ENCODE peak calls at places on chromosomes 2 and 18, in four cellular contexts. A is HepG2, V is HCT116, S is K562. P is an unnamed sample.

GRCh38 chr18:76491436-76491800 is 3.6 kb downstream of the ZNF516 start:
- DNase-seq in A (peak), V (no peak), S (peak), P (no peak)

GRCh38 chr2:100242891-100243670 is 79.2 kb downstream of the LONRF2 start:
- DNase-seq in A (peak), V (peak), S (peak), P (peak)

GRCh38 chr2:212998629-212999359 is 152.6 kb downstream of the IKZF2 start:
- DNase-seq in A (no peak), V (no peak), S (no peak), P (no peak)

GRCh38 chr2:64263315-64263714 is 119.1 kb upstream of the PELI1 start:
- DNase-seq in A (no peak), V (no peak), S (no peak), P (no peak)

GRCh38 chr2:188042412-188042811 is 249.3 kb upstream of the GULP1 start:
- DNase-seq in A (no peak), V (no peak), S (no peak), P (no peak)

GRCh38 chr18:48023334-48024008 is 93.0 kb upstream of the SMAD2 start:
- DNase-seq in A (peak), V (peak), S (peak), P (no peak)

GRCh38 chr2:233481368-233482142 is 85.0 kb downstream of the USP40 start:
- DNase-seq in A (no peak), V (no peak), S (no peak), P (no peak)

GRCh38 chr2:140975237-140975636 is 1155.6 kb downstream of the LRP1B start:
- DNase-seq in A (no peak), V (no peak), S (no peak), P (no peak)

GRCh38 chr2:64177315-64177714 is 33.1 kb upstream of the PELI1 start:
- DNase-seq in A (no peak), V (no peak), S (no peak), P (no peak)

GRCh38 chr2:134120160-134120717 is 133.6 kb upstream of the MGAT5 start:
- DNase-seq in A (no peak), V (no peak), S (peak), P (peak)

GRCh38 chr2:196500686-196501431 is 138.7 kb upstream of the CCDC150 start:
- DNase-seq in A (no peak), V (no peak), S (peak), P (no peak)

GRCh38 chr2:40034198-40034597 is 255.1 kb upstream of the THUMPD2 start:
- DNase-seq in A (no peak), V (no peak), S (no peak), P (no peak)

GRCh38 chr2:190846746-190847145 is 33.9 kb upstream of the GLS start:
- DNase-seq in A (peak), V (no peak), S (no peak), P (no peak)

GRCh38 chr2:120231564-120231973 is 8.4 kb upstream of the TMEM185B start:
- DNase-seq in A (no peak), V (no peak), S (no peak), P (no peak)
- TF ChIP-seq YY1 in A (no peak), V (no peak), S (no peak), P (no peak)

GRCh38 chr2:130726614-130727180 is 2.2 kb upstream of the GPR148 start:
- DNase-seq in A (no peak), V (no peak), S (no peak), P (no peak)

GRCh38 chr2:130729311-130730299 is 735 bp downstream of the GPR148 start:
- DNase-seq in A (no peak), V (no peak), S (no peak), P (no peak)

GRCh38 chr2:130728007-130728454 is 839 bp upstream of the GPR148 start:
- DNase-seq in A (no peak), V (no peak), S (no peak), P (no peak)

GRCh38 chr2:130728549-130729310 is at the start of gene GPR148:
- DNase-seq in A (no peak), V (no peak), S (no peak), P (no peak)

DNA sequence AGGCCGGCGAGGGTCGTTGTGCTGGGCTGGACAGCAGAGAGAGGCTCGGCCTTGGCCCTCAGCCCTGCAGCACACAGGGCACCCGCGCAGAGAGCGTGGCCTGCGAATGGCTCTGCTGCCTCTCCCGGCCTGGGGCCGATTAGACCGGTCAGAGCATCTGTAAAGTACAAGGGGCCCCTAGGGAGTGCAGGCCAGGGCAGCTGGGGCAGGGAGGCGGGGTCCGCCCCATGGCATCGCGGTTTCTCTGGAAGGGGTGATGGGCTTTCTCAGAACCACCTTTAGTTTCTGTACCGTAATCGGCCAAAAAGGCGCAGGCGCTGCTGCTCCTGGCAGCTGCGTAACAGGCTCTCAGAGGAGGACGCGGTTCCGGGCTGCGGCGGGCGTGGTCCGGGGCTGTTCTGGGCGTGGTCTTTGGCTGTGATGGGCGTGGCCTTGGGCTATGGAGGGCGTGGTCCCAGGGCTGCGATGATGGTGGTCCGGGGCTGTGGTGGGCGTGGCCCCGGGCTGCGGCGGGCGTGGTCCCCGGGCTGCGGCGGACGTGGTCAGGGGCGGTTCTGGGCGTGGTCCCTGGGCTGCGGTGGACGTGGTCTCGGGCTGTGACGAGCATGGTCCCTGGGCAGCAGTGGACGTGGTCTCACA is 1.5 kb upstream of the GPR148 start:
- DNase-seq in A (no peak), V (peak), S (peak), P (peak)
- TF ChIP-seq YY1 in A (no peak), V (no peak), S (no peak), P (no peak)

DNA sequence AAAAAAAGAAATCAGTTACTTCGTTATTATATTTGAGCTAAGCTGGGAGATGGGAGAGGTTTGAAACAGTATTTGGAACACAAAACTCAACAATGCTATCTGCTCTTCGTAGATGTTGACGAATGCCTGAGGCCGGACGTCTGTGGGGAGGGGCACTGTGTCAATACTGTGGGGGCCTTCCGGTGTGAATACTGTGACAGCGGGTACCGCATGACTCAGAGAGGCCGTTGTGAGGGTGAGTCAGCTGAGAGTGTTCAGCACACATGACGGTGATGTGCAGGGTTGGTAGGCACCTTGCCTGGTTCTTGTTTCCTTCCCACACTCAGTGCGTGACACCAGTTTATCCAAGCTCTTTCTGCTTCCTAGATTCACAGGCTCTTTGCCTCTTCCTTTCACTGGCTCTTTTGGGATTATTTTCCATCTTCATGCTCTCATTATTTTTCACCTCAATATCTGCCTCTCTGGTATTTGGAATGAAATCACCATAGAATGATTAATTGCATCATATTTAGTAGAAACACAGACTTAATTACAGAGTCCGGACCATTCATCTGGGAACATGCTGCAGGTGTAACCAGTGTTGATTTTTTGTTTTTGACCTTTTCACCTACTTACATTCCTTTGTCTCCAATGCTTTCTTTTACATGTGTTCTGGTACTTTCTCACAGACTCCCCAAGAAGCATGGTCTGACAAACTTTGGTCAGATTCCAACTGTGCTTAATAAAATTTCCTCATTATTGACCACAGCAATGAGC is 200.6 kb upstream of the RASGRP3 start:
- DNase-seq in A (peak), V (peak), S (peak), P (no peak)
- TF ChIP-seq YY1 in A (no peak), V (no peak), S (no peak), P (no peak)

GRCh38 chr2:44192646-44193045 is 24.0 kb downstream of the PPM1B start:
- DNase-seq in A (no peak), V (no peak), S (no peak), P (no peak)
- TF ChIP-seq YY1 in A (no peak), V (no peak), S (no peak), P (no peak)

DNA sequence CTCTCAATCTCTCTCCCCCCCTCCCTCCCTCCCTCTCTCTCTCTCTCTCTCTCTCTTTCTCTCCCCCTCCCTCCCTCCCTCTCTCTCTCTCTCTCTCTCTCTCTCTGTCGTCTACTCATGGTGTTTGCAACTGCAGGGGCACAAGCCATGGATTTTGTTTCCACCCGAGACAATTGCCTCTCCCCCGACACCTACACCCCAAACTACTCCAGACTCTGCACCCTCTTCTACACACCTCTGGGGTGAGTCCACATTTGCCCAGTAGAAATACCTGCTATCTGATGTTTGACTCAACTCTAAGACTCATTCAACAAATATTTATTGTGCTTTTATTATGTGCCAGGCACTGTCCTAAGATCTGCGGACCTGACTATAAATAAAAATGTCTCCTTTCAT is 93.7 kb downstream of the TMEM17 start:
- DNase-seq in A (no peak), V (no peak), S (no peak), P (no peak)
- TF ChIP-seq YY1 in A (no peak), V (no peak), S (no peak), P (no peak)

GRCh38 chr2:28687181-28687580 is 64.4 kb upstream of the PPP1CB start:
- DNase-seq in A (no peak), V (no peak), S (no peak), P (no peak)

GRCh38 chr2:28684142-28684858 is 67.3 kb upstream of the PPP1CB start:
- DNase-seq in A (peak), V (no peak), S (peak), P (no peak)

GRCh38 chr2:28681216-28681981 is 70.2 kb upstream of the PPP1CB start:
- DNase-seq in A (no peak), V (no peak), S (no peak), P (no peak)

GRCh38 chr2:28680657-28681056 is 71.0 kb upstream of the PPP1CB start:
- DNase-seq in A (no peak), V (no peak), S (no peak), P (no peak)

DNA sequence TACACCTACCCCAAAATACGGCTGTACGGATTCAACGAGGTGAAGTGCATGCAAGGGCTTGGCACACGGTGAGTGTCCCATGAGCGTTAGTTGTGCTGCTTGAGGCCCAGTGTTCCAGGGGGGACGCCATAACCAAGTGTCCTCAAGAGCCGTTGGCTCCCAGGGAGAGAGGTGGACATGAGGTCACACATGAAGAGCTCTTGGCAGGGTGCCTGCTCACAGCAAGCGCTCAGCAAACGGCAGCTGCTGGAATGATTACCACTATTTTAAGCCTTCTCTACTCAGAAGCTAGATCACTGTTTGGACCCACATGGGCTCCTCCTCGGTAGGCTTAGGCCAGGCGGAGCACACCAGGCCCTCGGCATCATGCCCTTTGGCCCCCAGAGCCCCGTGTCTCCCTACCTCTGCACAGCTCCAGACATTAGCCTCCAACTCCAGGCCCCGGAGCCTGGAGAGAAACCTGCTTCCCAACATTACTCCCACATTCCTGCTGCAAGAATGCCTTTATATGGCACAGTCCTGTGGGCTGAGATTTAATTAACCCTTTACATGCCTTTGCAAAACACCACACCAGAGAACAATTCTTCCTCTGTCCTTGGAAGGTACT is 68.4 kb upstream of the PPP1CB start:
- DNase-seq in A (peak), V (peak), S (peak), P (no peak)
- TF ChIP-seq YY1 in A (no peak), V (no peak), S (peak), P (no peak)

GRCh38 chr18:57210101-57210661 is 63.3 kb downstream of the BOD1L2 start:
- DNase-seq in A (peak), V (peak), S (peak), P (peak)

GRCh38 chr18:57209697-57210096 is 62.8 kb downstream of the BOD1L2 start:
- DNase-seq in A (no peak), V (no peak), S (no peak), P (no peak)

GRCh38 chr18:57211412-57211750 is 64.5 kb downstream of the BOD1L2 start:
- DNase-seq in A (no peak), V (no peak), S (no peak), P (no peak)

GRCh38 chr18:57211776-57212175 is 64.9 kb downstream of the BOD1L2 start:
- DNase-seq in A (no peak), V (no peak), S (no peak), P (no peak)

GRCh38 chr18:57210711-57211411 is 64.0 kb downstream of the BOD1L2 start:
- DNase-seq in A (peak), V (no peak), S (no peak), P (no peak)
- TF ChIP-seq YY1 in A (no peak), V (no peak), S (no peak), P (no peak)

P was measured in H1.